ENCODE peak calls at places on chromosome 11, in four cellular contexts. One of them, this sample, is unnamed.

GRCh38 chr11:29306527-29306926 is 710.3 kb downstream of the KCNA4 start:
- DNase-seq in H9: no peak
- DNase-seq in IMR-90: peak
- DNase-seq in H1: no peak
- DNase-seq in this sample: no peak

GRCh38 chr11:13313005-13313819 is 35.6 kb downstream of the BMAL1 start:
- DNase-seq in H9: no peak
- DNase-seq in IMR-90: no peak
- DNase-seq in H1: no peak
- DNase-seq in this sample: peak

GRCh38 chr11:79055866-79056632 is 384.8 kb downstream of the TENM4 start:
- DNase-seq in H9: no peak
- DNase-seq in IMR-90: peak
- DNase-seq in H1: no peak
- DNase-seq in this sample: no peak

GRCh38 chr11:93568726-93569125 is 25.5 kb upstream of the SMCO4 start:
- DNase-seq in H9: no peak
- DNase-seq in IMR-90: no peak
- DNase-seq in H1: no peak
- DNase-seq in this sample: no peak

GRCh38 chr11:112241486-112241885 is 15.3 kb downstream of the PTS start:
- DNase-seq in H9: no peak
- DNase-seq in IMR-90: peak
- DNase-seq in H1: no peak
- DNase-seq in this sample: no peak

GRCh38 chr11:92269021-92269420 is 44.4 kb downstream of the FAT3 start:
- DNase-seq in H9: no peak
- DNase-seq in IMR-90: peak
- DNase-seq in H1: no peak
- DNase-seq in this sample: peak

GRCh38 chr11:108278546-108278945 is 55.7 kb downstream of the ATM start:
- DNase-seq in H9: peak
- DNase-seq in IMR-90: peak
- DNase-seq in H1: no peak
- DNase-seq in this sample: peak

GRCh38 chr11:113167599-113167998 is 146.8 kb upstream of the TTC12 start:
- DNase-seq in H9: no peak
- DNase-seq in IMR-90: no peak
- DNase-seq in H1: no peak
- DNase-seq in this sample: no peak

GRCh38 chr11:3050386-3051325 is 6.6 kb downstream of the CARS1 start:
- DNase-seq in H9: no peak
- DNase-seq in IMR-90: no peak
- DNase-seq in H1: no peak
- DNase-seq in this sample: no peak

GRCh38 chr11:3939651-3940190 is 84.3 kb downstream of the STIM1 start:
- DNase-seq in H9: no peak
- DNase-seq in IMR-90: peak
- DNase-seq in H1: no peak
- DNase-seq in this sample: no peak

GRCh38 chr11:126307706-126308105 is 3.8 kb downstream of the DCPS start:
- DNase-seq in H9: peak
- DNase-seq in IMR-90: peak
- DNase-seq in H1: peak
- DNase-seq in this sample: peak

GRCh38 chr11:119635041-119635745 is 93.8 kb downstream of the NECTIN1 start:
- DNase-seq in H9: no peak
- DNase-seq in IMR-90: no peak
- DNase-seq in H1: no peak
- DNase-seq in this sample: no peak

GRCh38 chr11:22407899-22408298 is 69.7 kb downstream of the SLC17A6 start:
- DNase-seq in H9: no peak
- DNase-seq in IMR-90: no peak
- DNase-seq in H1: no peak
- DNase-seq in this sample: peak

GRCh38 chr11:134142536-134142935 is 73.7 kb downstream of the JAM3 start:
- DNase-seq in H9: no peak
- DNase-seq in IMR-90: peak
- DNase-seq in H1: no peak
- DNase-seq in this sample: no peak

GRCh38 chr11:58905141-58905715 is 34.1 kb upstream of the GLYATL1 start:
- DNase-seq in H9: peak
- DNase-seq in IMR-90: peak
- DNase-seq in H1: peak
- DNase-seq in this sample: peak

GRCh38 chr11:69510471-69511357 is 29.3 kb downstream of the LINC01488 start:
- DNase-seq in H9: no peak
- DNase-seq in IMR-90: peak
- DNase-seq in H1: no peak
- DNase-seq in this sample: no peak

GRCh38 chr11:120858740-120859139 is 165.2 kb upstream of the TBCEL start:
- DNase-seq in H9: no peak
- DNase-seq in IMR-90: peak
- DNase-seq in H1: no peak
- DNase-seq in this sample: peak

GRCh38 chr11:27153136-27153535 is 112.5 kb downstream of the BBOX1 start:
- DNase-seq in H9: no peak
- DNase-seq in IMR-90: no peak
- DNase-seq in H1: no peak
- DNase-seq in this sample: no peak

GRCh38 chr11:63813035-63813562 is at the start of gene SPINDOC:
- DNase-seq in H9: peak
- DNase-seq in IMR-90: peak
- DNase-seq in H1: peak
- DNase-seq in this sample: peak

GRCh38 chr11:132576706-132577105 is 955.6 kb downstream of the OPCML start:
- DNase-seq in H9: peak
- DNase-seq in IMR-90: peak
- DNase-seq in H1: no peak
- DNase-seq in this sample: peak

GRCh38 chr11:119373917-119374631 is 7.4 kb downstream of the USP2 start:
- DNase-seq in H9: peak
- DNase-seq in IMR-90: peak
- DNase-seq in H1: peak
- DNase-seq in this sample: peak

GRCh38 chr11:11841121-11841604 is 609 bp upstream of the USP47 start:
- DNase-seq in H9: peak
- DNase-seq in IMR-90: no peak
- DNase-seq in H1: no peak
- DNase-seq in this sample: no peak

GRCh38 chr11:22800482-22800881 is 29.1 kb downstream of the SVIP start:
- DNase-seq in H9: no peak
- DNase-seq in IMR-90: no peak
- DNase-seq in H1: no peak
- DNase-seq in this sample: no peak

GRCh38 chr11:103800406-103801114 is 235.9 kb upstream of the DDI1 start:
- DNase-seq in H9: peak
- DNase-seq in IMR-90: no peak
- DNase-seq in H1: no peak
- DNase-seq in this sample: peak

GRCh38 chr11:71453911-71454304 is 905 bp downstream of the NADSYN1 start:
- DNase-seq in H9: no peak
- DNase-seq in IMR-90: no peak
- DNase-seq in H1: no peak
- DNase-seq in this sample: no peak

GRCh38 chr11:127733552-127733951 is 733.0 kb upstream of the KIRREL3 start:
- DNase-seq in H9: no peak
- DNase-seq in IMR-90: no peak
- DNase-seq in H1: no peak
- DNase-seq in this sample: peak

GRCh38 chr11:128717581-128717980 is 23.7 kb downstream of the FLI1 start:
- DNase-seq in H9: no peak
- DNase-seq in IMR-90: no peak
- DNase-seq in H1: no peak
- DNase-seq in this sample: no peak

GRCh38 chr11:44744160-44744559 is 17.4 kb downstream of the TSPAN18 start:
- DNase-seq in H9: no peak
- DNase-seq in IMR-90: peak
- DNase-seq in H1: no peak
- DNase-seq in this sample: no peak

GRCh38 chr11:102546923-102547471 is 16.4 kb upstream of the MMP7 start:
- DNase-seq in H9: no peak
- DNase-seq in IMR-90: no peak
- DNase-seq in H1: no peak
- DNase-seq in this sample: no peak

GRCh38 chr11:128624269-128625170 is 37.2 kb upstream of the ETS1 start:
- DNase-seq in H9: no peak
- DNase-seq in IMR-90: no peak
- DNase-seq in H1: peak
- DNase-seq in this sample: no peak

GRCh38 chr11:131859811-131860210 is 489.4 kb downstream of the NTM start:
- DNase-seq in H9: no peak
- DNase-seq in IMR-90: peak
- DNase-seq in H1: no peak
- DNase-seq in this sample: no peak

GRCh38 chr11:1516273-1517067 is 29.9 kb upstream of the MOB2 start:
- DNase-seq in H9: no peak
- DNase-seq in IMR-90: peak
- DNase-seq in H1: no peak
- DNase-seq in this sample: no peak
- H3K56ac ChIP-seq in H9: no peak
- H3K56ac ChIP-seq in IMR-90: no peak
- H3K56ac ChIP-seq in H1: no peak
- H3K56ac ChIP-seq in this sample: no peak

GRCh38 chr11:75428989-75429640 is 3.9 kb downstream of the KLHL35 start:
- DNase-seq in H9: no peak
- DNase-seq in IMR-90: no peak
- DNase-seq in H1: no peak
- DNase-seq in this sample: no peak

GRCh38 chr11:75429902-75430691 is 2.9 kb downstream of the KLHL35 start:
- DNase-seq in H9: peak
- DNase-seq in IMR-90: peak
- DNase-seq in H1: peak
- DNase-seq in this sample: peak

GRCh38 chr11:75430692-75431532 is 2.1 kb downstream of the KLHL35 start:
- DNase-seq in H9: no peak
- DNase-seq in IMR-90: no peak
- DNase-seq in H1: no peak
- DNase-seq in this sample: no peak

GRCh38 chr11:75428301-75428724 is 4.7 kb downstream of the KLHL35 start:
- DNase-seq in H9: peak
- DNase-seq in IMR-90: peak
- DNase-seq in H1: no peak
- DNase-seq in this sample: peak

DNA sequence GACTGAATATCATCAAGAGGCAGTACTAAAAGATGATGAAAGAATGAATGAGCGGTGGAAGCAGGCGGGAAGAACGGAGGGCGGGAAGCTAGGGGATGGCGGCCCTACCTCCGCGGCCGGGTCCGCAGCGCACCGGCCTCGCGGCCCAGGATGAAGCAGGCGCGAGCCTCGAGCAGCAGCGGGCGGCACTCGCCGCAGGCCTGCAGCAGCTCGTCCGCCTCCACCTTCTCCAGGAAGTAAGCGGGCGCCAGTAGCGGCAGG is 3.4 kb downstream of the KLHL35 start:
- DNase-seq in H9: no peak
- DNase-seq in IMR-90: no peak
- DNase-seq in H1: no peak
- DNase-seq in this sample: no peak
- H2AK5ac ChIP-seq in H9: no peak
- H2AK5ac ChIP-seq in IMR-90: no peak
- H2AK5ac ChIP-seq in H1: no peak
- H2AK5ac ChIP-seq in this sample: no peak

DNA sequence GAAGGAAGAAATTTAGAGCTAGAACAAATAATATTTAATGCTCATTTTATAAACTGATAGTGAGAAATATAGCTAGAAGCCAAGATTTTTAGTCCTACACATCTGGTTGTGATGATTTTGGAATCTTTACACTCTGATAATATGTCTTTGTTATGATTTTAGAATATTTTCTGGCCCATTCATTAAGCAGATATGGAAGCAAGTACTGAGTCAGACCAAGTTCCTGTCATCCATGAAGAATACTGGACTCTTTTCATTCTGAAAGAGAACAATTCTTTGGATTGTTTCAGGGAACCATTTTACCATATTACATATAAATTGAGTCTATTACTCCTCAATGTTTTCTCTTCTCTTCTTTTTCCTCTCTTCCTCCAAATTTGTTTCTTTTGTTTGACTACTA is 227.4 kb downstream of the TMEM135 start:
- DNase-seq in H9: no peak
- DNase-seq in IMR-90: peak
- DNase-seq in H1: no peak
- DNase-seq in this sample: no peak
- H3K56ac ChIP-seq in H9: no peak
- H3K56ac ChIP-seq in IMR-90: no peak
- H3K56ac ChIP-seq in H1: no peak
- H3K56ac ChIP-seq in this sample: no peak

DNA sequence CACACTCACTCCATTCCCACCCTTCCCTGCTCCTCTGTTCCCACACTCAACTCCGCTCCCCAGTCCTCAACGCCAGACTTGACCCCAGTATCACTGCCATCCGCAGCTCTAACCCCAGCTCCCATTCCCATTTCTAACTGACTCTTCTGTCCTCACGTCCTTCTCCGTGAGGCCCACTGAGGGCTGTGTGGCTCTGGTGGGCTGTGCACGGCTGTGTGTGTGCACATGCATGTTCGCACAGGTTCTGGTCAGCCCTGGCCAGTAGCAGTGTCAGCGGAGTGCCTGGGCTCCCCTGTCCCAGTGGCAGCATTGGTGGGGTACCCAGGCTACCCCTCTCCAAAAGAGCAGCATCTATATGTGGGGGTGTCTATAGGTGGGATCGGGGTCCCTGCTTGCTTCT is 5.0 kb downstream of the CAPN1 start:
- DNase-seq in H9: no peak
- DNase-seq in IMR-90: no peak
- DNase-seq in H1: no peak
- DNase-seq in this sample: no peak
- H2AK5ac ChIP-seq in H9: no peak
- H2AK5ac ChIP-seq in IMR-90: no peak
- H2AK5ac ChIP-seq in H1: peak
- H2AK5ac ChIP-seq in this sample: no peak

GRCh38 chr11:68044145-68044813 is 5.5 kb downstream of the TCIRG1 start:
- DNase-seq in H9: peak
- DNase-seq in IMR-90: no peak
- DNase-seq in H1: no peak
- DNase-seq in this sample: no peak
- H3K56ac ChIP-seq in H9: no peak
- H3K56ac ChIP-seq in IMR-90: no peak
- H3K56ac ChIP-seq in H1: no peak
- H3K56ac ChIP-seq in this sample: no peak

This sample was measured in mesendoderm.